ENCODE peak calls at places on chromosomes 2 and 18, in nine cellular contexts. N is adrenal gland, T is tibial artery, V is Panc1, A is cardiac muscle cell, H is HCT116, U is fibroblast of lung, Z is upper lobe of right lung, Q is neural progenitor cell. C is an unnamed sample. For H3K4me1, the result is how much of the 10 kb centered on the place peaks cover.

GRCh38 chr2:109435866-109436634 is 177.7 kb downstream of the SEPTIN10 start:
- DNase-seq in Z (peak), U (peak), A (peak), T (peak), Q (no peak), V (no peak), H (no peak), N (peak), C (no peak)

GRCh38 chr2:3487931-3488554 is 31.3 kb downstream of the ADI1 start:
- DNase-seq in T (no peak), Z (peak), H (no peak), N (no peak), U (no peak), Q (no peak), V (no peak), A (no peak), C (no peak)

GRCh38 chr2:152622228-152622627 is 95.0 kb downstream of the PRPF40A start:
- DNase-seq in N (no peak), Z (no peak), Q (no peak), T (no peak), H (no peak), U (no peak), V (no peak), A (no peak), C (no peak)

GRCh38 chr2:166057363-166058169 is 70.3 kb downstream of the SCN1A start:
- DNase-seq in A (peak), U (peak), H (no peak), N (no peak), V (no peak), T (no peak), Q (peak), Z (no peak), C (no peak)

GRCh38 chr2:120001461-120001860 is 11.4 kb upstream of the EPB41L5 start:
- DNase-seq in T (no peak), H (no peak), Z (no peak), Q (peak), U (no peak), A (no peak), N (no peak), V (no peak), C (no peak)

GRCh38 chr2:69086466-69086865 is 73.5 kb downstream of the ANTXR1 start:
- DNase-seq in V (no peak), H (no peak), A (no peak), Z (no peak), Q (no peak), T (no peak), N (no peak), U (peak), C (no peak)

GRCh38 chr2:96856776-96857673 is 791 bp downstream of the ANKRD39 start:
- DNase-seq in H (no peak), T (no peak), A (no peak), N (no peak), Q (peak), Z (no peak), V (no peak), U (peak), C (peak)

GRCh38 chr2:3267549-3267867 is 110.1 kb downstream of the EIPR1 start:
- DNase-seq in A (no peak), T (no peak), N (no peak), Q (no peak), U (no peak), H (no peak), V (no peak), Z (no peak), C (no peak)

GRCh38 chr2:32865399-32866068 is 81.2 kb upstream of the LTBP1 start:
- DNase-seq in A (peak), H (peak), Z (no peak), N (peak), V (peak), Q (no peak), U (peak), T (no peak), C (no peak)

GRCh38 chr2:1405967-1406366 is 7.3 kb upstream of the TPO start:
- DNase-seq in T (no peak), H (no peak), N (no peak), Z (no peak), V (no peak), Q (no peak), U (no peak), A (no peak), C (no peak)

GRCh38 chr2:216859944-216860343 is at the start of gene TNP1:
- DNase-seq in V (no peak), T (no peak), H (no peak), N (no peak), U (no peak), Q (no peak), A (no peak), Z (no peak), C (no peak)

GRCh38 chr2:67572721-67573485 is 175.8 kb downstream of the ETAA1 start:
- DNase-seq in H (no peak), N (no peak), Q (no peak), T (peak), A (no peak), U (peak), Z (no peak), V (no peak), C (no peak)

GRCh38 chr18:23121133-23121532 is 14.2 kb upstream of the CABLES1 start:
- DNase-seq in T (no peak), H (no peak), Q (no peak), A (no peak), V (no peak), U (no peak), N (no peak), Z (no peak), C (no peak)

GRCh38 chr2:219497495-219498279 is 1.0 kb upstream of the GMPPA start:
- DNase-seq in U (peak), V (no peak), Z (peak), A (peak), H (peak), T (peak), Q (peak), N (peak), C (no peak)

GRCh38 chr2:149690825-149691224 is 103.2 kb upstream of the MMADHC start:
- DNase-seq in H (no peak), V (no peak), N (no peak), Q (no peak), T (no peak), Z (no peak), A (no peak), U (no peak), C (no peak)

GRCh38 chr18:48889115-48889941 is 61.4 kb downstream of the SMAD7 start:
- DNase-seq in H (no peak), Z (peak), N (peak), Q (peak), A (peak), U (peak), T (peak), V (no peak), C (no peak)

GRCh38 chr18:8793445-8794132 is 88.2 kb downstream of the MTCL1 start:
- DNase-seq in T (no peak), Z (no peak), A (no peak), V (no peak), H (no peak), U (no peak), N (no peak), Q (no peak), C (no peak)

GRCh38 chr2:85216927-85217326 is 83.7 kb downstream of the TCF7L1 start:
- DNase-seq in H (no peak), Q (no peak), U (no peak), T (no peak), N (no peak), V (no peak), Z (no peak), A (no peak), C (no peak)

GRCh38 chr2:143468341-143468888 is 339.2 kb downstream of the ARHGAP15 start:
- DNase-seq in V (no peak), U (no peak), Z (no peak), T (no peak), N (no peak), H (no peak), Q (no peak), A (no peak), C (no peak)

GRCh38 chr2:103484906-103485305 is 723.1 kb downstream of the TMEM182 start:
- DNase-seq in A (no peak), T (no peak), Z (no peak), N (no peak), H (no peak), U (no peak), Q (no peak), V (no peak), C (no peak)

GRCh38 chr2:202378001-202378400 is 1.9 kb downstream of the BMPR2 start:
- DNase-seq in N (no peak), H (no peak), V (no peak), U (no peak), A (no peak), T (no peak), Z (no peak), Q (no peak), C (no peak)

GRCh38 chr2:88897718-88898117 is 206.2 kb downstream of the RPIA start:
- DNase-seq in N (no peak), V (no peak), U (no peak), A (no peak), Z (no peak), H (no peak), T (no peak), Q (no peak), C (no peak)

GRCh38 chr2:174339971-174340399 is 5.2 kb downstream of the SP9 start:
- DNase-seq in Q (peak), N (no peak), H (no peak), U (no peak), T (no peak), A (no peak), V (no peak), Z (no peak), C (peak)
- H3K4me1 ChIP-seq in Q (under half), N (under half), H (under half), U (under half), T (half or more), A (under half), V (under half), Z (under half), C (under half)

GRCh38 chr18:66742832-66743231 is 138.9 kb upstream of the CDH19 start:
- DNase-seq in A (no peak), Z (no peak), T (no peak), H (no peak), V (no peak), N (no peak), U (no peak), Q (no peak), C (no peak)
- H3K27ac ChIP-seq in A (no peak), Z (no peak), T (no peak), H (no peak), V (no peak), N (no peak), U (no peak), Q (no peak), C (no peak)

DNA sequence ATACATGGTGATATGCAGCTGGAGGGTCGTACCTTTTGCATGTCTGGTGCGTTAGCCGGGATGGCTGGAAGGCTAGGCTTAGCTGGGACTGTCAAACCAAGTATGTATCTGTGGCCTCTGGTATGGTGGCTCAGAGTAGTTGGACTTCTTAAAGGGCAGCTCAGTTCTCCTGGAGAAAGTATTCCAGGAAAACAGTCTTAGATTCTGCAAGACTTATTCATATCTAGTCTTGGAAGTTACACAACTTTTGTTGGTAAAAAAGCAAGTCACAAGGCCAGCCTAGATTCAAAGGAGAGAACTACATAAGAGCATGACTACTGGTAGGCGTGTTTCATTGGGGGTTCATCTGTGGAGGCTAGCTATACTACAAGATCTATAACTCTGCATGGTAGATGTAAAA is 45.5 kb downstream of the EML4 start:
- DNase-seq in Z (no peak), Q (no peak), T (no peak), N (no peak), A (peak), H (no peak), V (no peak), U (peak), C (no peak)
- H3K4me1 ChIP-seq in Z (under half), Q (under half), T (under half), N (under half), A (under half), H (under half), V (under half), U (under half), C (under half)

DNA sequence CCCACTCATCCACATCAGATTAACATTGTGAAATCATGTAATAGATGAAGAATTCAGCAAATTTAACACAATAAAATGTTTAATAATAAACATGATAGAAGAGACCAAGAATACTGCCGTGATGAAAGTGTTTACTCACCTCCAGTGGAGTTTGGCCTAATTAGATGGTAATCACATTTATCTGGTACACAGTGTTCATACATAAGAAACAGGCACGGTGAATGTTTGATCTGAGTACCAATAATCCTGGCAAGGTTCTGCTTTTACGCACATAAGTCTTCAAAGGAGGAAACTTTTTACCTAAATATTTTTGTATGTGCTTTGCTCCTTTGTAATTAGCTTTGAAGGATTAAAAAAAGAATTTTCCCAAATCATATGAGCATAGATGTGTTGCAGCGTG is 122.5 kb downstream of the IRS1 start:
- DNase-seq in U (no peak), V (no peak), Z (no peak), H (no peak), N (no peak), Q (no peak), T (no peak), A (no peak), C (no peak)
- H3K27ac ChIP-seq in U (no peak), V (no peak), Z (no peak), H (peak), N (no peak), Q (no peak), T (no peak), A (no peak), C (no peak)